ENCODE peak calls at places on chromosomes 13 and 19, in seven cellular contexts. One of them, this sample, is unnamed.
A peak's percentile ranks its signal among the peaks of the same experiment; 100 is the strongest.

GRCh38 chr19:51760811-51761356 is at the start of gene FPR2:
- DNase-seq in cardiac muscle cell: no peak
- DNase-seq in astrocyte of the spinal cord: no peak
- DNase-seq in HFFc6: no peak
- DNase-seq in GM23338: peak; percentile 41
- DNase-seq in fibroblast of lung: no peak
- DNase-seq in lower lobe of right lung: no peak
- DNase-seq in this sample: no peak

GRCh38 chr13:43331676-43332075 is 308.3 kb downstream of the DNAJC15 start:
- DNase-seq in cardiac muscle cell: peak; percentile 57
- DNase-seq in astrocyte of the spinal cord: peak; percentile 41
- DNase-seq in HFFc6: no peak
- DNase-seq in GM23338: no peak
- DNase-seq in fibroblast of lung: peak; percentile 58
- DNase-seq in lower lobe of right lung: no peak
- DNase-seq in this sample: no peak

GRCh38 chr13:108213946-108214345 is 1.4 kb downstream of the LIG4 start:
- DNase-seq in cardiac muscle cell: no peak
- DNase-seq in astrocyte of the spinal cord: no peak
- DNase-seq in HFFc6: peak; percentile 60
- DNase-seq in GM23338: no peak
- DNase-seq in fibroblast of lung: peak; percentile 71
- DNase-seq in lower lobe of right lung: no peak
- DNase-seq in this sample: no peak

GRCh38 chr13:104984296-104984818 is 1551.1 kb downstream of the EFNB2 start:
- DNase-seq in cardiac muscle cell: peak; percentile 71
- DNase-seq in astrocyte of the spinal cord: peak; percentile 88
- DNase-seq in HFFc6: no peak
- DNase-seq in GM23338: no peak
- DNase-seq in fibroblast of lung: peak; percentile 77
- DNase-seq in lower lobe of right lung: no peak
- DNase-seq in this sample: peak; percentile 45

GRCh38 chr13:51255556-51255955 is 33.4 kb downstream of the FAM124A start:
- DNase-seq in cardiac muscle cell: no peak
- DNase-seq in astrocyte of the spinal cord: no peak
- DNase-seq in HFFc6: no peak
- DNase-seq in GM23338: peak; percentile 44
- DNase-seq in fibroblast of lung: no peak
- DNase-seq in lower lobe of right lung: no peak
- DNase-seq in this sample: no peak

GRCh38 chr19:4993683-4994082 is 24.8 kb downstream of the KDM4B start:
- DNase-seq in cardiac muscle cell: no peak
- DNase-seq in astrocyte of the spinal cord: no peak
- DNase-seq in HFFc6: no peak
- DNase-seq in GM23338: no peak
- DNase-seq in fibroblast of lung: no peak
- DNase-seq in lower lobe of right lung: no peak
- DNase-seq in this sample: no peak

GRCh38 chr13:51034906-51035305 is 76.2 kb downstream of the C13orf42 start:
- DNase-seq in cardiac muscle cell: no peak
- DNase-seq in astrocyte of the spinal cord: no peak
- DNase-seq in HFFc6: no peak
- DNase-seq in GM23338: no peak
- DNase-seq in fibroblast of lung: no peak
- DNase-seq in lower lobe of right lung: no peak
- DNase-seq in this sample: no peak

GRCh38 chr13:106132216-106132615 is 403.2 kb downstream of the EFNB2 start:
- DNase-seq in cardiac muscle cell: no peak
- DNase-seq in astrocyte of the spinal cord: no peak
- DNase-seq in HFFc6: no peak
- DNase-seq in GM23338: no peak
- DNase-seq in fibroblast of lung: peak; percentile 61
- DNase-seq in lower lobe of right lung: no peak
- DNase-seq in this sample: no peak

GRCh38 chr19:14672043-14672872 is 2.4 kb downstream of the ADGRE3 start:
- DNase-seq in cardiac muscle cell: no peak
- DNase-seq in astrocyte of the spinal cord: no peak
- DNase-seq in HFFc6: no peak
- DNase-seq in GM23338: no peak
- DNase-seq in fibroblast of lung: no peak
- DNase-seq in lower lobe of right lung: no peak
- DNase-seq in this sample: no peak

GRCh38 chr13:95106562-95106961 is 194.7 kb downstream of the ABCC4 start:
- DNase-seq in cardiac muscle cell: peak; percentile 23
- DNase-seq in astrocyte of the spinal cord: no peak
- DNase-seq in HFFc6: no peak
- DNase-seq in GM23338: no peak
- DNase-seq in fibroblast of lung: no peak
- DNase-seq in lower lobe of right lung: no peak
- DNase-seq in this sample: no peak

GRCh38 chr13:101757446-101758039 is 305.1 kb downstream of the ITGBL1 start:
- DNase-seq in cardiac muscle cell: peak; percentile 23
- DNase-seq in astrocyte of the spinal cord: peak; percentile 63
- DNase-seq in HFFc6: peak; percentile 16
- DNase-seq in GM23338: peak; percentile 55
- DNase-seq in fibroblast of lung: peak; percentile 42
- DNase-seq in lower lobe of right lung: no peak
- DNase-seq in this sample: no peak

GRCh38 chr13:78603240-78603947 is at the start of gene POU4F1:
- DNase-seq in cardiac muscle cell: peak; percentile 32
- DNase-seq in astrocyte of the spinal cord: no peak
- DNase-seq in HFFc6: no peak
- DNase-seq in GM23338: peak; percentile 94
- DNase-seq in fibroblast of lung: peak; percentile 11
- DNase-seq in lower lobe of right lung: peak; percentile 55
- DNase-seq in this sample: peak; percentile 64

GRCh38 chr13:74015137-74015536 is 119.1 kb downstream of the KLF12 start:
- DNase-seq in cardiac muscle cell: peak; percentile 4
- DNase-seq in astrocyte of the spinal cord: no peak
- DNase-seq in HFFc6: peak; percentile 4
- DNase-seq in GM23338: peak; percentile 43
- DNase-seq in fibroblast of lung: no peak
- DNase-seq in lower lobe of right lung: no peak
- DNase-seq in this sample: no peak
- TF ChIP-seq CTCF in cardiac muscle cell: peak; percentile 17
- TF ChIP-seq CTCF in astrocyte of the spinal cord: peak; percentile 25
- TF ChIP-seq CTCF in HFFc6: peak; percentile 71
- TF ChIP-seq CTCF in GM23338: peak; percentile 47
- TF ChIP-seq CTCF in fibroblast of lung: no peak
- TF ChIP-seq CTCF in lower lobe of right lung: no peak
- TF ChIP-seq CTCF in this sample: peak; percentile 31

DNA sequence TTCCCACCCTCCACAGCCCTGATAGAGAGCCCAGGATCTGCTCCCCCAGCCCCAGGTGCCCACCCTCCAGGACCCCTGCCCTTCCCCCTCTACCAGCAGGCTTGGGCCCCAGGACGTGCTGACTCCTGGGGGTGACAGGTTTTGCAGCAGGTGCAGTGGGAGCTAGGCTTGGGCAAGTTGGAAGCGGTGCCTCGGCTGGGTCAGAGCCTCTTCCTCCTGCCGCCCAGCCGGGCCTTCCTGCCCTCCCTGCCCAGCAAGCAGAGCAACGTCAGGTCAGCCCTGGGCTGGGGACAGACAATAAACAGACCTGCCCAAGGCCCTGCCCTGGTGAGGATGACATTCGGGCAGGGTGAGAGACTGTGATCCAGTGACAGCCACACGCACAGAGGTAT is 9.2 kb upstream of the NCCRP1 start:
- DNase-seq in cardiac muscle cell: no peak
- DNase-seq in astrocyte of the spinal cord: no peak
- DNase-seq in HFFc6: no peak
- DNase-seq in GM23338: no peak
- DNase-seq in fibroblast of lung: no peak
- DNase-seq in lower lobe of right lung: no peak
- DNase-seq in this sample: no peak
- TF ChIP-seq CTCF in cardiac muscle cell: no peak
- TF ChIP-seq CTCF in astrocyte of the spinal cord: no peak
- TF ChIP-seq CTCF in HFFc6: peak; percentile 66
- TF ChIP-seq CTCF in GM23338: no peak
- TF ChIP-seq CTCF in fibroblast of lung: no peak
- TF ChIP-seq CTCF in lower lobe of right lung: no peak
- TF ChIP-seq CTCF in this sample: peak; percentile 24

GRCh38 chr19:35151273-35152065 is 3.1 kb upstream of the FXYD5 start:
- DNase-seq in cardiac muscle cell: no peak
- DNase-seq in astrocyte of the spinal cord: no peak
- DNase-seq in HFFc6: no peak
- DNase-seq in GM23338: peak; percentile 48
- DNase-seq in fibroblast of lung: no peak
- DNase-seq in lower lobe of right lung: no peak
- DNase-seq in this sample: no peak

GRCh38 chr19:35155981-35156672 is 1.6 kb downstream of the FXYD5 start:
- DNase-seq in cardiac muscle cell: no peak
- DNase-seq in astrocyte of the spinal cord: no peak
- DNase-seq in HFFc6: no peak
- DNase-seq in GM23338: no peak
- DNase-seq in fibroblast of lung: no peak
- DNase-seq in lower lobe of right lung: no peak
- DNase-seq in this sample: no peak

GRCh38 chr19:35155441-35155840 is 906 bp downstream of the FXYD5 start:
- DNase-seq in cardiac muscle cell: no peak
- DNase-seq in astrocyte of the spinal cord: no peak
- DNase-seq in HFFc6: no peak
- DNase-seq in GM23338: no peak
- DNase-seq in fibroblast of lung: no peak
- DNase-seq in lower lobe of right lung: no peak
- DNase-seq in this sample: no peak

GRCh38 chr19:35154535-35155406 is at the start of gene FXYD5:
- DNase-seq in cardiac muscle cell: peak; percentile 88
- DNase-seq in astrocyte of the spinal cord: peak; percentile 70
- DNase-seq in HFFc6: peak; percentile 78
- DNase-seq in GM23338: peak; percentile 86
- DNase-seq in fibroblast of lung: peak; percentile 81
- DNase-seq in lower lobe of right lung: peak; percentile 84
- DNase-seq in this sample: peak; percentile 60

GRCh38 chr19:35153701-35154534 is 617 bp upstream of the FXYD5 start:
- DNase-seq in cardiac muscle cell: peak; percentile 48
- DNase-seq in astrocyte of the spinal cord: no peak
- DNase-seq in HFFc6: no peak
- DNase-seq in GM23338: peak; percentile 88
- DNase-seq in fibroblast of lung: peak; percentile 33
- DNase-seq in lower lobe of right lung: peak; percentile 68
- DNase-seq in this sample: peak; percentile 56
- TF ChIP-seq CTCF in cardiac muscle cell: peak; percentile 65
- TF ChIP-seq CTCF in astrocyte of the spinal cord: peak; percentile 75
- TF ChIP-seq CTCF in HFFc6: peak; percentile 80
- TF ChIP-seq CTCF in GM23338: peak; percentile 59
- TF ChIP-seq CTCF in fibroblast of lung: peak; percentile 42
- TF ChIP-seq CTCF in lower lobe of right lung: peak; percentile 62
- TF ChIP-seq CTCF in this sample: peak; percentile 88

GRCh38 chr13:46663216-46663615 is 110.2 kb downstream of the LRCH1 start:
- DNase-seq in cardiac muscle cell: no peak
- DNase-seq in astrocyte of the spinal cord: no peak
- DNase-seq in HFFc6: no peak
- DNase-seq in GM23338: peak; percentile 53
- DNase-seq in fibroblast of lung: no peak
- DNase-seq in lower lobe of right lung: no peak
- DNase-seq in this sample: no peak

GRCh38 chr13:46660408-46660807 is 107.4 kb downstream of the LRCH1 start:
- DNase-seq in cardiac muscle cell: no peak
- DNase-seq in astrocyte of the spinal cord: no peak
- DNase-seq in HFFc6: no peak
- DNase-seq in GM23338: no peak
- DNase-seq in fibroblast of lung: no peak
- DNase-seq in lower lobe of right lung: no peak
- DNase-seq in this sample: no peak

GRCh38 chr13:46662690-46663089 is 109.7 kb downstream of the LRCH1 start:
- DNase-seq in cardiac muscle cell: no peak
- DNase-seq in astrocyte of the spinal cord: no peak
- DNase-seq in HFFc6: no peak
- DNase-seq in GM23338: no peak
- DNase-seq in fibroblast of lung: no peak
- DNase-seq in lower lobe of right lung: no peak
- DNase-seq in this sample: no peak

GRCh38 chr13:46659413-46660065 is 106.6 kb downstream of the LRCH1 start:
- DNase-seq in cardiac muscle cell: no peak
- DNase-seq in astrocyte of the spinal cord: no peak
- DNase-seq in HFFc6: no peak
- DNase-seq in GM23338: no peak
- DNase-seq in fibroblast of lung: no peak
- DNase-seq in lower lobe of right lung: no peak
- DNase-seq in this sample: no peak

GRCh38 chr13:46660859-46661258 is 107.9 kb downstream of the LRCH1 start:
- DNase-seq in cardiac muscle cell: no peak
- DNase-seq in astrocyte of the spinal cord: no peak
- DNase-seq in HFFc6: no peak
- DNase-seq in GM23338: no peak
- DNase-seq in fibroblast of lung: no peak
- DNase-seq in lower lobe of right lung: no peak
- DNase-seq in this sample: no peak
- TF ChIP-seq CTCF in cardiac muscle cell: no peak
- TF ChIP-seq CTCF in astrocyte of the spinal cord: no peak
- TF ChIP-seq CTCF in HFFc6: no peak
- TF ChIP-seq CTCF in GM23338: no peak
- TF ChIP-seq CTCF in fibroblast of lung: no peak
- TF ChIP-seq CTCF in lower lobe of right lung: no peak
- TF ChIP-seq CTCF in this sample: no peak

GRCh38 chr13:72792640-72793039 is 10.7 kb downstream of the PIBF1 start:
- DNase-seq in cardiac muscle cell: no peak
- DNase-seq in astrocyte of the spinal cord: no peak
- DNase-seq in HFFc6: no peak
- DNase-seq in GM23338: no peak
- DNase-seq in fibroblast of lung: no peak
- DNase-seq in lower lobe of right lung: no peak
- DNase-seq in this sample: no peak

GRCh38 chr13:72788831-72789230 is 6.9 kb downstream of the PIBF1 start:
- DNase-seq in cardiac muscle cell: no peak
- DNase-seq in astrocyte of the spinal cord: no peak
- DNase-seq in HFFc6: no peak
- DNase-seq in GM23338: no peak
- DNase-seq in fibroblast of lung: no peak
- DNase-seq in lower lobe of right lung: no peak
- DNase-seq in this sample: no peak
- TF ChIP-seq CTCF in cardiac muscle cell: no peak
- TF ChIP-seq CTCF in astrocyte of the spinal cord: no peak
- TF ChIP-seq CTCF in HFFc6: no peak
- TF ChIP-seq CTCF in GM23338: no peak
- TF ChIP-seq CTCF in fibroblast of lung: no peak
- TF ChIP-seq CTCF in lower lobe of right lung: no peak
- TF ChIP-seq CTCF in this sample: no peak

GRCh38 chr13:110834572-110834971 is 80.3 kb downstream of the ANKRD10 start:
- DNase-seq in cardiac muscle cell: no peak
- DNase-seq in astrocyte of the spinal cord: no peak
- DNase-seq in HFFc6: no peak
- DNase-seq in GM23338: no peak
- DNase-seq in fibroblast of lung: no peak
- DNase-seq in lower lobe of right lung: no peak
- DNase-seq in this sample: no peak
- TF ChIP-seq CTCF in cardiac muscle cell: no peak
- TF ChIP-seq CTCF in astrocyte of the spinal cord: no peak
- TF ChIP-seq CTCF in HFFc6: no peak
- TF ChIP-seq CTCF in GM23338: no peak
- TF ChIP-seq CTCF in fibroblast of lung: no peak
- TF ChIP-seq CTCF in lower lobe of right lung: no peak
- TF ChIP-seq CTCF in this sample: no peak

DNA sequence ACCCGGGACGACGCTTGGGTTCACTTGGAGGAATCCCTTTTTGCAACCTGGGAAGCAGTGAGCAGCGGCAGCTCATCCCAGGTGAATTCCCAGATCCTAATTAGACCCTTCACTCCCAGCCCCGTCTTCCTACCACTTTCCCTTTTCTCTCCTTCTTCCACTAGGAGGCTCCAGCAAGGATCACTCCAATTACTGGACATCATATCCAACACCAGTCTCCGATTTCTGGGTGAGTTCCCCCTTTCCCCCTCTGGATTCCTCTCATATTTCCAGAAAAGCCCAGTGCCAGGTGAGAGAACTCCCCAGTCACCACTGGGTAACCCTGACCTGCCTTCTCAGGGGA is 17.1 kb upstream of the ZSCAN4 start:
- DNase-seq in cardiac muscle cell: no peak
- DNase-seq in astrocyte of the spinal cord: no peak
- DNase-seq in HFFc6: no peak
- DNase-seq in GM23338: peak; percentile 62
- DNase-seq in fibroblast of lung: no peak
- DNase-seq in lower lobe of right lung: no peak
- DNase-seq in this sample: no peak
- TF ChIP-seq CTCF in cardiac muscle cell: no peak
- TF ChIP-seq CTCF in astrocyte of the spinal cord: no peak
- TF ChIP-seq CTCF in HFFc6: no peak
- TF ChIP-seq CTCF in GM23338: peak; percentile 39
- TF ChIP-seq CTCF in fibroblast of lung: no peak
- TF ChIP-seq CTCF in lower lobe of right lung: no peak
- TF ChIP-seq CTCF in this sample: no peak

This sample was measured in mesothelial cell of epicardium.